ENCODE peak calls at places on chromosomes 2 and 18, in five cellular contexts. L, P, S, W and A are unnamed samples. For H3K36me3, the result is how much of the 10 kb centered on the place peaks cover.

GRCh38 chr18:50953822-50954221 is 14.0 kb upstream of the ELAC1 start:
- DNase-seq in W (no peak), P (no peak), S (no peak), L (no peak), A (no peak)

GRCh38 chr18:36947820-36948348 is 119.0 kb downstream of the KIAA1328 start:
- DNase-seq in W (no peak), P (no peak), L (no peak), S (no peak), A (no peak)

GRCh38 chr18:623760-624620 is 27.2 kb downstream of the CLUL1 start:
- DNase-seq in S (peak), P (no peak), L (peak), W (peak), A (no peak)

GRCh38 chr2:230564805-230565779 is 147.6 kb upstream of the CAB39 start:
- DNase-seq in L (no peak), W (no peak), S (no peak), P (no peak), A (no peak)

GRCh38 chr2:127082974-127083373 is 24.0 kb downstream of the BIN1 start:
- DNase-seq in P (no peak), S (no peak), W (no peak), L (no peak), A (no peak)

GRCh38 chr2:164868563-164869419 is 27.2 kb upstream of the COBLL1 start:
- DNase-seq in L (no peak), P (no peak), W (no peak), S (no peak), A (no peak)

GRCh38 chr2:133641497-133641896 is 73.2 kb upstream of the NCKAP5 start:
- DNase-seq in P (no peak), L (peak), W (no peak), S (peak), A (no peak)

GRCh38 chr2:51237626-51238271 is 205.8 kb upstream of the NRXN1 start:
- DNase-seq in W (no peak), P (no peak), S (no peak), L (no peak), A (no peak)

GRCh38 chr2:234951386-234952269 is at the start of gene SH3BP4:
- DNase-seq in S (peak), W (peak), L (peak), P (no peak), A (no peak)

GRCh38 chr2:168801961-168802824 is at the start of gene NOSTRIN:
- DNase-seq in W (no peak), S (peak), P (no peak), L (peak), A (no peak)

GRCh38 chr2:43985359-43985758 is 10.4 kb downstream of the LRPPRC start:
- DNase-seq in W (no peak), S (no peak), P (no peak), L (no peak), A (no peak)

GRCh38 chr2:198498048-198498447 is 693.7 kb downstream of the PLCL1 start:
- DNase-seq in P (no peak), W (no peak), S (no peak), L (no peak), A (no peak)

GRCh38 chr2:108987111-108987510 is 1.9 kb downstream of the EDAR start:
- DNase-seq in P (no peak), W (no peak), S (no peak), L (no peak), A (no peak)

GRCh38 chr2:84766791-84767190 is 114.1 kb downstream of the TRABD2A start:
- DNase-seq in P (no peak), L (no peak), W (no peak), S (no peak), A (no peak)

GRCh38 chr2:179569834-179570233 is 291.6 kb downstream of the ZNF385B start:
- DNase-seq in P (no peak), W (no peak), S (no peak), L (peak), A (peak)

GRCh38 chr18:76720683-76721082 is 101.7 kb upstream of the ZNF236 start:
- DNase-seq in P (no peak), L (peak), S (no peak), W (no peak), A (no peak)

GRCh38 chr2:205683179-205683978 is 1.1 kb downstream of the NRP2 start:
- DNase-seq in L (peak), W (no peak), S (no peak), P (peak), A (no peak)

GRCh38 chr2:86292571-86293515 is 44.6 kb downstream of the REEP1 start:
- DNase-seq in P (peak), L (no peak), S (no peak), W (no peak), A (no peak)

GRCh38 chr18:39647627-39648502 is 2082.3 kb upstream of the CELF4 start:
- DNase-seq in W (no peak), P (no peak), S (no peak), L (no peak), A (peak)

GRCh38 chr2:184154438-184154837 is 443.9 kb upstream of the ZNF804A start:
- DNase-seq in S (no peak), P (no peak), L (no peak), W (no peak), A (no peak)

GRCh38 chr18:50659091-50660003 is 99.5 kb downstream of the MAPK4 start:
- DNase-seq in L (peak), S (no peak), W (no peak), P (no peak), A (no peak)

GRCh38 chr2:11582526-11583202 is 48.8 kb downstream of the GREB1 start:
- DNase-seq in S (peak), P (peak), L (peak), W (peak), A (no peak)

GRCh38 chr2:185044323-185044874 is 446.1 kb downstream of the ZNF804A start:
- DNase-seq in L (no peak), S (no peak), P (no peak), W (peak), A (no peak)

GRCh38 chr2:72755647-72756423 is 70.0 kb downstream of the EXOC6B start:
- DNase-seq in P (no peak), W (no peak), L (peak), S (no peak), A (peak)

GRCh38 chr2:216339456-216340279 is 32.6 kb downstream of the MARCHF4 start:
- DNase-seq in L (no peak), S (peak), W (no peak), P (peak), A (peak)

GRCh38 chr2:182650704-182651103 is 65.4 kb upstream of the DNAJC10 start:
- DNase-seq in P (no peak), W (no peak), L (no peak), S (no peak), A (peak)

GRCh38 chr18:24054130-24054529 is 39.6 kb downstream of the TTC39C start:
- DNase-seq in W (no peak), L (no peak), S (no peak), P (no peak), A (no peak)

GRCh38 chr2:112230371-112230770 is 24.5 kb downstream of the ZC3H8 start:
- DNase-seq in L (no peak), P (no peak), S (no peak), W (no peak), A (no peak)
- H3K36me3 ChIP-seq in L (under half), P (under half), S (half or more), W (half or more), A (under half)

DNA sequence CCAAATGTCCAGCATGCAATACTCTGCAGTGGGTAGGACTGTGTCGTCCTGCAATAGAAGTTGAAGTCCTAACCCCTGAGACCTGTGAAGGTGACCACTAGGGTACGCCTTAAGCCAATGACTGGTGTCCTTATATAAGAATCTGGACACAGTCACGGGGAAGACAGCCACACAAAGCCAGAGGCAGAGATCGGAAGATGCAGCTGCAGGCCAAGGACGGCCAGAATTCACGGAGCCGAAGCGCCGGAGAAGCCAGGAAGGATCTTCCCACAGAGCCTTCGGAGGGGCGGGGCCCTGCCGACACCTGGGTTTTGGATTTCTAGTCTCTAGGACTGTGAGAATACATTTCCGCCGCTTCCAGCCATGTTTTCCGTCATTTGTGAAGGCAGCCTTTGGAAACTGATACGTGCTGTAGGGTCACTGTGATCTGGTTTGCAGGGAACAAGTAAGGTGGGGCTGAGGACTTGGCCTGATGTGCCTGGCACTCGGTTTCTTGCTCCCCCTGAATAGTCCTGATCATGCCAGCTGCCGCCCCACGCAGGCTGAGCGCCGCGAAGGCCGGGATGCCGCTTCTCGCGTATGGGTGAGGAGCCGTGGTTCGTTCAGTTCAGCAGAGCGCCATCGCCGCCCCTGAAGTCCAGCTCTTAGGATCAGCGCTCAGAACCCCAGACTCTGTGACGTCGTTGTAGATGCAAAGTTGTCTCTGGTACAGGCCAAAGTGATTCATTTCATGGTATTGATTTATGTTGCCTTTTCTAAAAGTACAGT is 38.7 kb downstream of the PTGR3 start:
- DNase-seq in P (peak), W (no peak), L (no peak), S (peak), A (no peak)
- TF ChIP-seq CTCF in P (no peak), W (no peak), L (no peak), S (peak), A (no peak)

DNA sequence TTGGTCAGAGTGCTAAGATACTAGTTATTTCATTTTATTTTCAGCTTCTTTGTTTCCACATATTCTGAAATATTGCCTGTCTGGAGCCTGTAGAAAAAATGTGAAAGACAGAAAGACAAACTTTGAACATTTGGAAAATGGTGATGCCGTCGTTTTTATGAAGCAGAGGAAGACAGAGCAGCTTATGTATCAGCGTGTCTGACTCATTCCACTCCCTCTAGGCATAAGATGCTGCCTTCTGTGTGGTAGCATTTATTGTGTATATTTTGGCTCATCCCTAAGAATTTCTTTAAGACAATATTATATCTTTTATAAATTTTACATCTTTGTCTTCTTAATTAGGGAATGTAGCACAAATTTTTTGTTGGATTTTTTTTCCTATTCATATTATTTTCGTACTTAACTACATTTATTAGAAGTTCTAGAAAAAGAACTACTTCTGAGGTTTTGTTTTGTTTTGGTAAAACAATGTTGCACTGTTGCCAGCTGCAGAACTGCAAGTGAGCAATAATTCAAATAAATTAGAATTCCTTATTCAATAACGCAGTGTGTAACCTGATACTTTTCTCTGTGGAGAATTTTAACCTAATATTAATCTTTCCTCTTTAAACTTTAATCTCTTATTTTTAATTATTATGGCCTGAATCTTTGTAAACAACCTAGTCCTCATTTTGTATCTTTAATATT is 300.4 kb downstream of the ZNF407 start:
- DNase-seq in L (no peak), W (no peak), P (no peak), S (no peak), A (peak)
- H3K36me3 ChIP-seq in L (under half), W (under half), P (under half), S (under half), A (under half)

DNA sequence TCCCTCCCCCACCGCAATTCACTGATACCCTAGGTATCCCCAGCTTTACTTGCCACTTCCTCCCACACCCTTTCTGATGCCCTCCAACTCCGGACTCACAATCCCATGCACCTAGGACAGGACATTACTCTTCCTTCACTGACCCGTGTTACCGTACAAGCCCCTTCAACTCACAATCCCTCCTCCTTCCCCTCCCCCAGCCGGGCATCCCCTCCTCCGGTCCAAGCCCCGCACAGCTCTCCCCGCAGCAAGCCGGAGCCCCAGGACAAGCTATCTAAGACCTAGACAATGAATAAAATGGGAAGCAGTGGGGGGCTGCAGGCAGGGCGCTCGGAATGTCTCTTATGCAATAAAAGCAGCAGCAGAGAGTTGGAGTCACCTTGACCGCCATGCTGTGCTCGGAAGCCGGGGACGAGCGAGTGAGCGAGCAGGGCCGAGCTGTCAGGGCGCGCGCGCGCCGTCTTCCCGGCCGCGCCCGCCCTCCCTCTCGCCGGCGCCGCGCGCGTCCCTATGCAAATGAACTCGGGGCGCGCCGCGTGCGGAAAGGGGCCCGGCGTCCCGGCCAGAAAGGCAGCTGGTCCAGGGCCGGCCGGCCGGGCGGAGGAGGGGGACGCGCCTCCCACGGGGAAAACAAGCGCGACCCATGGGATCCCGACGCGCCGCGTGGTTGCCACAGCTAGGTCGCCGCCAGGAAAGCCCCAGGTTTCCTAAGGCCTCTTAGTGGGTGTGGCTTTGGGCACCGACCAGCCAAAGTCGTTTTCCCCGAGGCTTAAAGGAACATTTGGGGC is at the start of gene SLC25A12:
- DNase-seq in W (peak), P (peak), L (peak), S (peak), A (peak)
- TF ChIP-seq CTCF in W (no peak), P (no peak), L (no peak), S (no peak), A (no peak)

GRCh38 chr2:9586465-9586864 is 30.8 kb upstream of the ADAM17 start:
- DNase-seq in L (no peak), W (no peak), P (no peak), S (no peak), A (no peak)

GRCh38 chr2:9585486-9585885 is 29.9 kb upstream of the ADAM17 start:
- DNase-seq in P (no peak), L (no peak), S (no peak), W (no peak), A (no peak)

GRCh38 chr2:9578475-9579235 is 23.0 kb upstream of the ADAM17 start:
- DNase-seq in L (no peak), P (no peak), S (no peak), W (no peak), A (no peak)

DNA sequence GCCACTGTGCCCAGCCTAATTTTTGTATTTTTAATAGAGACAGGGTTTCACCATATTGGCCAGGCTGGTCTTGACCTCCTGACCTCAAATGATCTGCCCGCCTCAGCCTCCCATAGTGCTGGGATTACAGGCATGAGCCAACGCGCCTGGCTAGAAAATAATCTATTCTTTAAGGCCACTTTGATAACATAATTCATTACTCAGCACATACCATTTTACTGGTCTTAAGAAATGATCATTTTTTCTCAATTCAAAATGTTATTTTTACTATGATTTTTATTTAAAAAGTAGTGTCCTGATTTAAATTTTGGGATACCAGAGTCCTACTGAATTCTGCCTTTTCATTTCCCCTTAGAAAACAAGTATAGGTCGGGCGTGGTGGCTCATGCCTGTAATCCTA is 27.0 kb upstream of the ADAM17 start:
- DNase-seq in W (no peak), S (no peak), L (no peak), P (no peak), A (no peak)
- H3K36me3 ChIP-seq in W (half or more), S (half or more), L (under half), P (under half), A (under half)